ENCODE peak calls at places on chromosomes 7 and 10, in seven cellular contexts. F, I, W, G, D, Y and A are unnamed samples.

GRCh38 chr10:69650589-69651261 is 20.7 kb downstream of the FAM241B start:
- DNase-seq in I (no peak), W (no peak), F (no peak), Y (no peak), D (no peak), G (no peak), A (no peak)

GRCh38 chr10:93392111-93392510 is 90.0 kb downstream of the MYOF start:
- DNase-seq in G (no peak), D (no peak), W (no peak), F (no peak), Y (no peak), I (no peak), A (no peak)

GRCh38 chr7:101555921-101556275 is 73.2 kb downstream of the MYL10 start:
- DNase-seq in D (peak), G (no peak), Y (no peak), I (no peak), W (no peak), F (no peak), A (no peak)

GRCh38 chr10:12708921-12709320 is 292.6 kb downstream of the CCDC3 start:
- DNase-seq in Y (no peak), I (peak), D (no peak), W (no peak), F (no peak), G (no peak), A (no peak)

GRCh38 chr7:27237735-27238334 is 4.8 kb upstream of the EVX1 start:
- DNase-seq in F (no peak), G (no peak), Y (no peak), I (peak), W (no peak), D (no peak), A (no peak)

GRCh38 chr7:150370612-150371071 is 2.0 kb downstream of the REPIN1 start:
- DNase-seq in Y (no peak), D (no peak), W (no peak), F (no peak), I (peak), G (no peak), A (no peak)

GRCh38 chr10:120975072-120975910 is 124.1 kb downstream of the WDR11 start:
- DNase-seq in G (no peak), Y (no peak), D (peak), F (no peak), I (no peak), W (no peak), A (no peak)

GRCh38 chr10:104253576-104254410 is 899 bp upstream of the GSTO1 start:
- DNase-seq in D (no peak), I (no peak), F (no peak), Y (no peak), W (no peak), G (no peak), A (no peak)

GRCh38 chr10:102599565-102600327 is 44.5 kb upstream of the TRIM8 start:
- DNase-seq in W (no peak), Y (no peak), D (no peak), I (peak), G (no peak), F (no peak), A (no peak)

GRCh38 chr10:71344916-71345557 is 26.0 kb downstream of the SLC29A3 start:
- DNase-seq in G (no peak), D (no peak), Y (no peak), W (no peak), F (no peak), I (no peak), A (no peak)

GRCh38 chr7:138359891-138360582 is 100.0 kb upstream of the TRIM24 start:
- DNase-seq in W (no peak), Y (no peak), G (no peak), F (no peak), I (no peak), D (no peak), A (no peak)

GRCh38 chr10:18875480-18875879 is 173.1 kb upstream of the MALRD1 start:
- DNase-seq in Y (no peak), G (no peak), W (no peak), I (no peak), F (no peak), D (no peak), A (no peak)

GRCh38 chr10:128711776-128712175 is 585.6 kb upstream of the MKI67 start:
- DNase-seq in F (no peak), D (no peak), I (no peak), G (no peak), Y (no peak), W (no peak), A (no peak)

GRCh38 chr10:88386878-88387773 is 196.0 kb downstream of the RNLS start:
- DNase-seq in G (peak), Y (no peak), W (peak), I (peak), D (peak), F (no peak), A (no peak)

GRCh38 chr10:107971411-107971810 is 806.9 kb upstream of the SORCS1 start:
- DNase-seq in D (no peak), F (no peak), I (peak), G (no peak), W (no peak), Y (no peak), A (no peak)

GRCh38 chr10:91090761-91091529 is 129.5 kb upstream of the PCGF5 start:
- DNase-seq in W (no peak), G (no peak), F (no peak), I (no peak), Y (no peak), D (no peak), A (no peak)
- TF ChIP-seq CTCF in W (peak), G (no peak), F (no peak), I (peak), Y (no peak), D (no peak), A (no peak)

GRCh38 chr10:35379226-35380137 is 43.2 kb downstream of the CCNY start:
- DNase-seq in G (no peak), W (peak), Y (no peak), D (peak), I (peak), F (no peak), A (no peak)

GRCh38 chr10:35378547-35379210 is 42.4 kb downstream of the CCNY start:
- DNase-seq in F (no peak), D (no peak), W (no peak), Y (no peak), I (no peak), G (no peak), A (no peak)

GRCh38 chr10:35386594-35387174 is 50.4 kb downstream of the CCNY start:
- DNase-seq in Y (no peak), F (no peak), G (no peak), I (peak), W (no peak), D (no peak), A (no peak)

GRCh38 chr10:35384265-35384868 is 48.1 kb downstream of the CCNY start:
- DNase-seq in D (no peak), Y (no peak), F (no peak), G (no peak), I (no peak), W (no peak), A (no peak)

GRCh38 chr10:35382096-35382495 is 45.8 kb downstream of the CCNY start:
- DNase-seq in F (no peak), W (no peak), D (no peak), I (no peak), Y (no peak), G (no peak), A (no peak)
- TF ChIP-seq CTCF in F (no peak), W (no peak), D (no peak), I (no peak), Y (no peak), G (no peak), A (no peak)

GRCh38 chr10:7165500-7166177 is 245.2 kb downstream of the SFMBT2 start:
- DNase-seq in Y (no peak), D (no peak), G (no peak), I (no peak), F (no peak), W (no peak), A (no peak)
- TF ChIP-seq CTCF in Y (no peak), D (no peak), G (no peak), I (no peak), F (no peak), W (no peak), A (no peak)

DNA sequence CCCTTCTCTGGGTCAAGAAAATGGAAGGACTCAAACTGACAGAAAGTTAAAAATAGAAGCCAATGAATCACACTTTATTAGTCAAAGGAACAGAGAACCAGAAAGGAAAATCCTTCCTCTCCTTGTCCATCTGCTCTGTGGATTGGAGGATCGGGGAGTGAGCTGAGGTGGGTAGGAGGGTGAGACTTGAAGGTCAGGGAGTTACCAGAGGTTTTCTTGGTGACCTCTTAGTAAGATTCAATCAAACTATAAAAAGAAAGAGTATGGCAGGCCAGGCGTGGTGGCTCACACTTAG is 12.2 kb downstream of the TLX1 start:
- DNase-seq in G (no peak), D (no peak), F (no peak), I (no peak), Y (no peak), W (no peak), A (no peak)
- TF ChIP-seq CTCF in G (no peak), D (no peak), F (no peak), I (no peak), Y (no peak), W (no peak), A (no peak)